ENCODE peak calls at places on chromosomes 4 and X, in five cellular contexts. One of them, this sample, is unnamed.

GRCh38 chrX:137041329-137041728 is 7.5 kb upstream of the GPR101 start:
- DNase-seq in left ventricle myocardium superior: no peak
- DNase-seq in right cardiac atrium: no peak
- DNase-seq in T follicular helper cell: no peak
- DNase-seq in HFFc6: no peak
- DNase-seq in this sample: no peak

GRCh38 chrX:69027181-69028005 is 137.9 kb downstream of the PJA1 start:
- DNase-seq in T follicular helper cell: no peak
- DNase-seq in left ventricle myocardium superior: no peak
- DNase-seq in right cardiac atrium: no peak
- DNase-seq in HFFc6: peak
- DNase-seq in this sample: no peak

GRCh38 chr4:95761441-95761840 is 78.5 kb upstream of the PDHA2 start:
- DNase-seq in T follicular helper cell: no peak
- DNase-seq in HFFc6: no peak
- DNase-seq in right cardiac atrium: no peak
- DNase-seq in left ventricle myocardium superior: no peak
- DNase-seq in this sample: no peak

GRCh38 chr4:177489847-177490246 is 47.6 kb upstream of the AGA start:
- DNase-seq in HFFc6: peak
- DNase-seq in T follicular helper cell: no peak
- DNase-seq in right cardiac atrium: no peak
- DNase-seq in left ventricle myocardium superior: no peak
- DNase-seq in this sample: no peak

GRCh38 chr4:65580551-65580950 is 89.7 kb downstream of the EPHA5 start:
- DNase-seq in right cardiac atrium: no peak
- DNase-seq in left ventricle myocardium superior: no peak
- DNase-seq in HFFc6: no peak
- DNase-seq in T follicular helper cell: no peak
- DNase-seq in this sample: no peak

GRCh38 chr4:183249854-183250253 is 70.2 kb downstream of the CLDN22 start:
- DNase-seq in HFFc6: peak
- DNase-seq in left ventricle myocardium superior: no peak
- DNase-seq in right cardiac atrium: no peak
- DNase-seq in T follicular helper cell: no peak
- DNase-seq in this sample: no peak

GRCh38 chr4:91577864-91578263 is 725.9 kb upstream of the GRID2 start:
- DNase-seq in T follicular helper cell: no peak
- DNase-seq in HFFc6: no peak
- DNase-seq in left ventricle myocardium superior: no peak
- DNase-seq in right cardiac atrium: no peak
- DNase-seq in this sample: no peak

GRCh38 chr4:6468376-6468775 is 4.0 kb downstream of the PPP2R2C start:
- DNase-seq in left ventricle myocardium superior: no peak
- DNase-seq in T follicular helper cell: no peak
- DNase-seq in HFFc6: no peak
- DNase-seq in right cardiac atrium: no peak
- DNase-seq in this sample: no peak

GRCh38 chr4:76607266-76607799 is 172.3 kb downstream of the SHROOM3 start:
- DNase-seq in HFFc6: peak
- DNase-seq in T follicular helper cell: no peak
- DNase-seq in left ventricle myocardium superior: no peak
- DNase-seq in right cardiac atrium: no peak
- DNase-seq in this sample: no peak

GRCh38 chr4:38082424-38083374 is 122.5 kb downstream of the PTTG2 start:
- DNase-seq in right cardiac atrium: peak
- DNase-seq in T follicular helper cell: no peak
- DNase-seq in left ventricle myocardium superior: no peak
- DNase-seq in HFFc6: peak
- DNase-seq in this sample: no peak

GRCh38 chrX:86930419-86930818 is 587.2 kb upstream of the KLHL4 start:
- DNase-seq in right cardiac atrium: no peak
- DNase-seq in HFFc6: no peak
- DNase-seq in left ventricle myocardium superior: no peak
- DNase-seq in T follicular helper cell: no peak
- DNase-seq in this sample: no peak

GRCh38 chr4:176548571-176548970 is 228.8 kb downstream of the SPCS3 start:
- DNase-seq in HFFc6: peak
- DNase-seq in right cardiac atrium: no peak
- DNase-seq in left ventricle myocardium superior: no peak
- DNase-seq in T follicular helper cell: no peak
- DNase-seq in this sample: no peak

GRCh38 chr4:182835006-182835740 is 82.0 kb downstream of the DCTD start:
- DNase-seq in T follicular helper cell: no peak
- DNase-seq in right cardiac atrium: no peak
- DNase-seq in HFFc6: no peak
- DNase-seq in left ventricle myocardium superior: no peak
- DNase-seq in this sample: no peak

GRCh38 chr4:158998624-158999023 is 104.3 kb upstream of the RAPGEF2 start:
- DNase-seq in right cardiac atrium: no peak
- DNase-seq in left ventricle myocardium superior: no peak
- DNase-seq in T follicular helper cell: no peak
- DNase-seq in HFFc6: peak
- DNase-seq in this sample: no peak

GRCh38 chrX:46561931-46562721 is 11.4 kb upstream of the CHST7 start:
- DNase-seq in right cardiac atrium: no peak
- DNase-seq in T follicular helper cell: no peak
- DNase-seq in left ventricle myocardium superior: no peak
- DNase-seq in HFFc6: no peak
- DNase-seq in this sample: no peak

GRCh38 chr4:163201358-163201757 is 34.7 kb upstream of the NAF1 start:
- DNase-seq in T follicular helper cell: no peak
- DNase-seq in HFFc6: no peak
- DNase-seq in right cardiac atrium: no peak
- DNase-seq in left ventricle myocardium superior: no peak
- DNase-seq in this sample: no peak

GRCh38 chrX:47706575-47706974 is 47.6 kb upstream of the UXT start:
- DNase-seq in left ventricle myocardium superior: no peak
- DNase-seq in right cardiac atrium: no peak
- DNase-seq in HFFc6: peak
- DNase-seq in T follicular helper cell: no peak
- DNase-seq in this sample: no peak

GRCh38 chrX:154793084-154793483 is 12.2 kb downstream of the MPP1 start:
- DNase-seq in HFFc6: no peak
- DNase-seq in left ventricle myocardium superior: no peak
- DNase-seq in T follicular helper cell: no peak
- DNase-seq in right cardiac atrium: no peak
- DNase-seq in this sample: no peak

GRCh38 chr4:186726440-186727148 is 2.9 kb upstream of the FAT1 start:
- DNase-seq in T follicular helper cell: no peak
- DNase-seq in right cardiac atrium: peak
- DNase-seq in HFFc6: peak
- DNase-seq in left ventricle myocardium superior: peak
- DNase-seq in this sample: no peak

GRCh38 chrX:48474127-48474526 is 1.9 kb upstream of the FTSJ1 start:
- DNase-seq in left ventricle myocardium superior: no peak
- DNase-seq in right cardiac atrium: no peak
- DNase-seq in T follicular helper cell: no peak
- DNase-seq in HFFc6: peak
- DNase-seq in this sample: no peak

GRCh38 chrX:121308276-121308805 is 260.9 kb downstream of the GLUD2 start:
- DNase-seq in left ventricle myocardium superior: no peak
- DNase-seq in HFFc6: peak
- DNase-seq in T follicular helper cell: no peak
- DNase-seq in right cardiac atrium: no peak
- DNase-seq in this sample: peak

GRCh38 chr4:76526585-76526990 is 91.6 kb downstream of the SHROOM3 start:
- DNase-seq in T follicular helper cell: no peak
- DNase-seq in HFFc6: no peak
- DNase-seq in left ventricle myocardium superior: no peak
- DNase-seq in right cardiac atrium: no peak
- DNase-seq in this sample: no peak

GRCh38 chr4:99763635-99764101 is 53.0 kb upstream of the DAPP1 start:
- DNase-seq in T follicular helper cell: no peak
- DNase-seq in right cardiac atrium: no peak
- DNase-seq in left ventricle myocardium superior: no peak
- DNase-seq in HFFc6: peak
- DNase-seq in this sample: no peak

GRCh38 chr4:2006956-2007653 is 1.7 kb downstream of the NELFA start:
- DNase-seq in right cardiac atrium: no peak
- DNase-seq in left ventricle myocardium superior: no peak
- DNase-seq in HFFc6: no peak
- DNase-seq in T follicular helper cell: no peak
- DNase-seq in this sample: no peak

GRCh38 chrX:41722816-41723215 is 1.2 kb upstream of the GPR82 start:
- DNase-seq in left ventricle myocardium superior: no peak
- DNase-seq in right cardiac atrium: no peak
- DNase-seq in T follicular helper cell: no peak
- DNase-seq in HFFc6: no peak
- DNase-seq in this sample: no peak

GRCh38 chr4:93495346-93495745 is 333.2 kb upstream of the ATOH1 start:
- DNase-seq in T follicular helper cell: no peak
- DNase-seq in HFFc6: no peak
- DNase-seq in right cardiac atrium: no peak
- DNase-seq in left ventricle myocardium superior: no peak
- DNase-seq in this sample: no peak

GRCh38 chr4:17027495-17027894 is 129.1 kb upstream of the LDB2 start:
- DNase-seq in HFFc6: peak
- DNase-seq in right cardiac atrium: no peak
- DNase-seq in T follicular helper cell: no peak
- DNase-seq in left ventricle myocardium superior: no peak
- DNase-seq in this sample: no peak

GRCh38 chrX:43860646-43861370 is 21.4 kb downstream of the MAOB start:
- DNase-seq in left ventricle myocardium superior: no peak
- DNase-seq in HFFc6: no peak
- DNase-seq in T follicular helper cell: no peak
- DNase-seq in right cardiac atrium: no peak
- DNase-seq in this sample: no peak

GRCh38 chr4:65535128-65535527 is 135.2 kb downstream of the EPHA5 start:
- DNase-seq in left ventricle myocardium superior: no peak
- DNase-seq in right cardiac atrium: no peak
- DNase-seq in T follicular helper cell: no peak
- DNase-seq in HFFc6: no peak
- DNase-seq in this sample: no peak

GRCh38 chrX:72526534-72527508 is 45.8 kb downstream of the HDAC8 start:
- DNase-seq in HFFc6: no peak
- DNase-seq in right cardiac atrium: no peak
- DNase-seq in T follicular helper cell: no peak
- DNase-seq in left ventricle myocardium superior: no peak
- DNase-seq in this sample: no peak

GRCh38 chr4:31199644-31200043 is 479.5 kb downstream of the PCDH7 start:
- DNase-seq in T follicular helper cell: no peak
- DNase-seq in right cardiac atrium: no peak
- DNase-seq in HFFc6: no peak
- DNase-seq in left ventricle myocardium superior: no peak
- DNase-seq in this sample: no peak

GRCh38 chr4:98630804-98631454 is 27.5 kb downstream of the TSPAN5 start:
- DNase-seq in left ventricle myocardium superior: no peak
- DNase-seq in T follicular helper cell: no peak
- DNase-seq in HFFc6: peak
- DNase-seq in right cardiac atrium: no peak
- DNase-seq in this sample: no peak

GRCh38 chrX:21932277-21932996 is 8.1 kb upstream of the SMS start:
- DNase-seq in HFFc6: peak
- DNase-seq in left ventricle myocardium superior: no peak
- DNase-seq in right cardiac atrium: no peak
- DNase-seq in T follicular helper cell: no peak
- DNase-seq in this sample: no peak

GRCh38 chrX:96436105-96436504 is 248.5 kb upstream of the DIAPH2 start:
- DNase-seq in T follicular helper cell: no peak
- DNase-seq in HFFc6: peak
- DNase-seq in right cardiac atrium: no peak
- DNase-seq in left ventricle myocardium superior: no peak
- DNase-seq in this sample: no peak

GRCh38 chr4:176856421-176856820 is 63.7 kb upstream of the VEGFC start:
- DNase-seq in left ventricle myocardium superior: no peak
- DNase-seq in T follicular helper cell: no peak
- DNase-seq in HFFc6: no peak
- DNase-seq in right cardiac atrium: no peak
- DNase-seq in this sample: no peak

GRCh38 chrX:103831803-103832544 is at the start of gene RAB9B:
- DNase-seq in T follicular helper cell: no peak
- DNase-seq in right cardiac atrium: peak
- DNase-seq in left ventricle myocardium superior: peak
- DNase-seq in HFFc6: no peak
- DNase-seq in this sample: peak

GRCh38 chr4:179097741-179098140 is 1655.5 kb upstream of the AGA start:
- DNase-seq in HFFc6: no peak
- DNase-seq in left ventricle myocardium superior: no peak
- DNase-seq in right cardiac atrium: no peak
- DNase-seq in T follicular helper cell: no peak
- DNase-seq in this sample: no peak

GRCh38 chr4:154039435-154040061 is 250.7 kb upstream of the SFRP2 start:
- DNase-seq in T follicular helper cell: no peak
- DNase-seq in left ventricle myocardium superior: no peak
- DNase-seq in right cardiac atrium: no peak
- DNase-seq in HFFc6: no peak
- DNase-seq in this sample: no peak

GRCh38 chr4:165204462-165204830 is 2.9 kb upstream of the KLHL2 start:
- DNase-seq in left ventricle myocardium superior: no peak
- DNase-seq in T follicular helper cell: no peak
- DNase-seq in HFFc6: no peak
- DNase-seq in right cardiac atrium: no peak
- DNase-seq in this sample: no peak

GRCh38 chrX:115400960-115401359 is 111.4 kb downstream of the LUZP4 start:
- DNase-seq in left ventricle myocardium superior: no peak
- DNase-seq in right cardiac atrium: no peak
- DNase-seq in HFFc6: no peak
- DNase-seq in T follicular helper cell: no peak
- DNase-seq in this sample: no peak

This sample was measured in activated T-helper 9 cell treated with anti-CD3 and anti-CD28 coated beads, Interleukin-2, amount 50 U/mL, for 16 hours.